ENCODE peak calls at places on chromosomes 6 and 20, in ten cellular contexts. N, Q, U, O, A, R, P, V, M and Y are unnamed samples.

GRCh38 chr6:40328988-40329545 is 258.1 kb downstream of the LRFN2 start:
- DNase-seq in Q (no peak), O (no peak), A (no peak), N (no peak), P (no peak), V (no peak), R (no peak), U (no peak), M (no peak), Y (no peak)

GRCh38 chr6:13289789-13290318 is 38.5 kb downstream of the TBC1D7 start:
- DNase-seq in R (no peak), P (no peak), O (no peak), M (peak; percentile 62), U (peak; percentile 58), A (no peak), Q (no peak), V (no peak), N (peak; percentile 28), Y (no peak)

GRCh38 chr6:163579111-163579879 is 164.8 kb downstream of the QKI start:
- DNase-seq in A (no peak), O (peak; percentile 25), M (no peak), U (no peak), V (no peak), Q (no peak), R (no peak), N (no peak), P (no peak), Y (no peak)

GRCh38 chr20:4195499-4195898 is 180.1 kb upstream of the RNF24 start:
- DNase-seq in A (no peak), O (no peak), P (no peak), N (no peak), R (peak; percentile 52), U (no peak), Q (no peak), V (peak; percentile 31), M (no peak), Y (no peak)

GRCh38 chr6:74574794-74575193 is 631.1 kb downstream of the COL12A1 start:
- DNase-seq in A (no peak), U (no peak), P (no peak), V (peak; percentile 36), M (no peak), Q (no peak), O (no peak), N (no peak), R (no peak), Y (no peak)

GRCh38 chr6:158080849-158081656 is 87.0 kb downstream of the SERAC1 start:
- DNase-seq in R (no peak), P (no peak), U (peak; percentile 48), N (no peak), A (no peak), Q (no peak), M (no peak), V (no peak), O (no peak), Y (no peak)

GRCh38 chr6:87391334-87391733 is 16.4 kb upstream of the CFAP206 start:
- DNase-seq in U (no peak), P (no peak), O (no peak), R (peak; percentile 15), M (no peak), A (no peak), Q (no peak), N (no peak), V (peak; percentile 26), Y (no peak)

GRCh38 chr6:158328952-158329351 is 16.7 kb downstream of the TULP4 start:
- DNase-seq in V (no peak), O (no peak), M (no peak), P (no peak), Q (no peak), R (no peak), N (no peak), U (no peak), A (no peak), Y (no peak)

GRCh38 chr20:56630086-56630493 is 984 bp downstream of the TFAP2C start:
- DNase-seq in M (no peak), P (peak; percentile 42), V (peak; percentile 85), Q (peak; percentile 84), O (peak; percentile 23), A (peak; percentile 21), U (no peak), N (peak; percentile 53), R (peak; percentile 88), Y (peak; percentile 43)

GRCh38 chr6:105136433-105137350 is 43.1 kb downstream of the POPDC3 start:
- DNase-seq in P (peak; percentile 38), R (peak; percentile 57), O (peak; percentile 77), A (peak; percentile 43), Q (peak; percentile 30), V (peak; percentile 77), N (peak; percentile 40), U (peak; percentile 69), M (peak; percentile 52), Y (peak; percentile 57)

GRCh38 chr6:23642849-23643248 is 483.2 kb upstream of the NRSN1 start:
- DNase-seq in N (no peak), A (no peak), O (no peak), P (no peak), R (no peak), Q (no peak), U (no peak), M (no peak), V (no peak), Y (no peak)

GRCh38 chr6:12286381-12287132 is 3.6 kb upstream of the EDN1 start:
- DNase-seq in N (no peak), O (no peak), R (no peak), M (no peak), Q (no peak), V (peak; percentile 54), P (no peak), A (no peak), U (no peak), Y (no peak)

GRCh38 chr6:114747995-114748625 is 405.3 kb upstream of the HS3ST5 start:
- DNase-seq in M (peak; percentile 25), V (peak; percentile 61), P (peak; percentile 45), O (no peak), A (no peak), N (peak; percentile 55), U (no peak), Q (peak; percentile 33), R (no peak), Y (peak; percentile 56)

GRCh38 chr20:21259346-21259745 is 43.8 kb upstream of the XRN2 start:
- DNase-seq in O (no peak), V (no peak), P (no peak), U (no peak), M (no peak), R (no peak), N (no peak), A (no peak), Q (no peak), Y (no peak)

GRCh38 chr6:20707166-20707485 is 172.9 kb downstream of the CDKAL1 start:
- DNase-seq in Q (no peak), P (no peak), O (no peak), A (no peak), M (no peak), U (no peak), N (no peak), R (no peak), V (no peak), Y (no peak)

GRCh38 chr6:33430334-33430733 is 10.5 kb downstream of the SYNGAP1 start:
- DNase-seq in O (no peak), N (no peak), V (peak; percentile 59), U (no peak), A (no peak), P (no peak), Q (no peak), M (no peak), R (no peak), Y (no peak)

GRCh38 chr6:73732845-73733675 is 37.1 kb downstream of the CD109 start:
- DNase-seq in N (peak; percentile 46), A (peak; percentile 71), R (peak; percentile 25), P (peak; percentile 37), M (peak; percentile 51), U (peak; percentile 78), V (peak; percentile 77), O (peak; percentile 50), Q (peak; percentile 64), Y (peak; percentile 59)

DNA sequence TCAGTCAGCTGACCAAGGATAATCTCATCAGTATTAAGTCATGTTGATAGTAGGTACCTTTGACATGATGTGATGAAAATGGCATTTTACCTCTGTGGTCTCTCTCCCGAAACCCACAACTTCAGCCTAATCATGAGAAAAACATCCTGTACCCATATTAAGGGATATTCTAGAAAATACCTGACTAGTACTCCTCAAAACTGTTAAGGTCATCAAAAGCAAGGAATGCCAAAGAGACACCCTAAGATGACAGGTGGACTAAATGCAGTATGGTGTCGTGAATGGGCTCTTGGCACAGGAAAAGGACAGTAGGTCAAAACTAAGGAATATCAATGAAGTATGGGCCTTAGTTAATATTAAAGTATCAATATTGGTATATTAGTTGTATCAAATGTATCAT is 221.4 kb downstream of the PLCB1 start:
- DNase-seq in N (no peak), V (no peak), O (no peak), A (no peak), U (no peak), P (no peak), R (no peak), Q (no peak), M (no peak), Y (no peak)
- H3K4me1 ChIP-seq in N (peaks cover under 1% of the 10 kb centered on the region), V (no peaks in the 10 kb centered on the region), O (peaks cover 8% of the 10 kb centered on the region), A (no peaks in the 10 kb centered on the region), U (no peaks in the 10 kb centered on the region), P (no peaks in the 10 kb centered on the region), R (no peaks in the 10 kb centered on the region), Q (no peaks in the 10 kb centered on the region), M (no peaks in the 10 kb centered on the region), Y (no peaks in the 10 kb centered on the region)

GRCh38 chr20:45359406-45360148 is 3.4 kb upstream of the SYS1 start:
- DNase-seq in O (no peak), U (no peak), A (peak; percentile 65), V (peak; percentile 67), R (no peak), M (peak; percentile 80), Q (no peak), P (no peak), N (peak; percentile 62), Y (peak; percentile 53)
- H3K4me1 ChIP-seq in O (peaks cover 58% of the 10 kb centered on the region), U (peaks cover 34% of the 10 kb centered on the region), A (peaks cover 5% of the 10 kb centered on the region), V (peaks cover 22% of the 10 kb centered on the region), R (peaks cover 51% of the 10 kb centered on the region), M (no peaks in the 10 kb centered on the region), Q (peaks cover 18% of the 10 kb centered on the region), P (peaks cover 5% of the 10 kb centered on the region), N (peaks cover 60% of the 10 kb centered on the region), Y (peaks cover 52% of the 10 kb centered on the region)

GRCh38 chr6:156878688-156879087 is 101.5 kb downstream of the ARID1B start:
- DNase-seq in P (no peak), Q (no peak), A (no peak), O (no peak), R (no peak), M (no peak), N (no peak), U (no peak), V (no peak), Y (no peak)
- H3K4me1 ChIP-seq in P (peaks cover 9% of the 10 kb centered on the region), Q (peaks cover 25% of the 10 kb centered on the region), A (no peaks in the 10 kb centered on the region), O (peaks cover 79% of the 10 kb centered on the region), R (no peaks in the 10 kb centered on the region), M (no peaks in the 10 kb centered on the region), N (peaks cover 55% of the 10 kb centered on the region), U (peaks cover 18% of the 10 kb centered on the region), V (peaks cover 12% of the 10 kb centered on the region), Y (peaks cover 99% of the 10 kb centered on the region)

GRCh38 chr20:17542993-17543412 is 11.8 kb upstream of the BFSP1 start:
- DNase-seq in V (peak; percentile 13), R (no peak), Q (no peak), M (no peak), P (no peak), U (no peak), O (no peak), A (peak; percentile 35), N (no peak), Y (no peak)
- H3K4me1 ChIP-seq in V (peaks cover 18% of the 10 kb centered on the region), R (peaks cover 25% of the 10 kb centered on the region), Q (peaks cover 7% of the 10 kb centered on the region), M (no peaks in the 10 kb centered on the region), P (no peaks in the 10 kb centered on the region), U (peaks cover 41% of the 10 kb centered on the region), O (peaks cover 14% of the 10 kb centered on the region), A (no peaks in the 10 kb centered on the region), N (peaks cover 22% of the 10 kb centered on the region), Y (no peaks in the 10 kb centered on the region)